ENCODE peak calls at places on chromosomes 3 and 15, in eight cellular contexts. L is naive thymus-derived CD8-positive, alpha-beta T cell; N is hippocampal formation; V is activated gamma-delta T cell treated with Interleukin-2 at 50 U/mL for 16 hours; Z is HTR-8/SVneo; H is left ventricle myocardium inferior; E is nephron progenitor cell; B is HepG2. U is an unnamed sample.

GRCh38 chr15:66092053-66092976 is 161.2 kb downstream of the MEGF11 start:
- DNase-seq in V (no peak), H (no peak), E (no peak), N (no peak), Z (no peak), L (no peak), B (no peak), U (no peak)

GRCh38 chr15:63107895-63108546 is 13.6 kb upstream of the LACTB start:
- DNase-seq in N (no peak), H (no peak), Z (peak; percentile 83), E (no peak), B (peak; percentile 98), L (no peak), V (no peak), U (no peak)

GRCh38 chr15:67030036-67030762 is 35.2 kb upstream of the SMAD3 start:
- DNase-seq in B (peak; percentile 82), H (no peak), Z (no peak), N (no peak), L (no peak), V (no peak), E (no peak), U (no peak)

GRCh38 chr15:95988574-95988887 is 342.0 kb upstream of the NR2F2 start:
- DNase-seq in E (peak; percentile 14), L (no peak), Z (peak; percentile 9), B (peak; percentile 7), H (no peak), N (no peak), V (no peak), U (no peak)

GRCh38 chr3:178841011-178841410 is 230.6 kb downstream of the ZMAT3 start:
- DNase-seq in L (no peak), Z (no peak), E (no peak), B (no peak), N (no peak), V (no peak), H (no peak), U (no peak)

GRCh38 chr3:70056081-70056480 is 56.5 kb downstream of the SAMMSON start:
- DNase-seq in B (no peak), H (no peak), V (no peak), N (no peak), Z (no peak), E (no peak), L (no peak), U (no peak)

GRCh38 chr3:4680881-4681300 is 187.7 kb downstream of the ITPR1 start:
- DNase-seq in V (no peak), H (no peak), N (no peak), B (no peak), L (no peak), Z (peak; percentile 13), E (no peak), U (no peak)

GRCh38 chr3:27826448-27826847 is 104.3 kb upstream of the EOMES start:
- DNase-seq in N (no peak), B (no peak), L (no peak), E (no peak), H (no peak), V (no peak), Z (no peak), U (no peak)

GRCh38 chr3:52176951-52177700 is 20.8 kb upstream of the ALAS1 start:
- DNase-seq in N (no peak), Z (no peak), E (no peak), V (no peak), B (peak; percentile 86), L (no peak), H (no peak), U (no peak)

GRCh38 chr15:80849308-80849707 is 70.1 kb downstream of the CEMIP start:
- DNase-seq in L (no peak), E (no peak), N (no peak), V (no peak), Z (peak; percentile 59), B (no peak), H (no peak), U (no peak)

GRCh38 chr15:87748483-87748882 is 508.1 kb downstream of the NTRK3 start:
- DNase-seq in H (no peak), B (no peak), V (no peak), L (no peak), Z (no peak), N (no peak), E (no peak), U (no peak)

GRCh38 chr15:51004103-51004536 is 90.6 kb downstream of the TNFAIP8L3 start:
- DNase-seq in B (no peak), H (no peak), N (no peak), L (no peak), V (no peak), E (no peak), Z (no peak), U (no peak)

GRCh38 chr3:23431759-23432158 is 228.6 kb downstream of the UBE2E2 start:
- DNase-seq in V (no peak), Z (no peak), H (no peak), E (no peak), L (no peak), B (no peak), N (no peak), U (no peak)

GRCh38 chr15:31277335-31278055 is 49.1 kb upstream of the KLF13 start:
- DNase-seq in B (no peak), H (no peak), E (no peak), V (no peak), N (no peak), Z (no peak), L (no peak), U (no peak)

GRCh38 chr3:37329465-37329864 is 155.1 kb upstream of the LRRFIP2 start:
- DNase-seq in V (no peak), N (no peak), E (no peak), L (no peak), Z (no peak), B (no peak), H (no peak), U (no peak)

GRCh38 chr15:76840830-76841460 is 64.2 kb downstream of the SCAPER start:
- DNase-seq in V (no peak), H (no peak), Z (peak; percentile 15), N (no peak), E (no peak), L (no peak), B (peak; percentile 26), U (peak; percentile 89)

GRCh38 chr3:167380004-167380689 is at the start of gene ZBBX:
- DNase-seq in V (peak; percentile 66), L (peak; percentile 81), N (peak; percentile 81), Z (peak; percentile 43), B (peak; percentile 70), E (peak; percentile 95), H (peak; percentile 76), U (peak; percentile 92)

GRCh38 chr3:60755094-60755493 is 496.2 kb downstream of the FHIT start:
- DNase-seq in Z (no peak), E (peak; percentile 21), L (no peak), B (peak; percentile 31), V (no peak), N (peak; percentile 3), H (no peak), U (peak; percentile 29)

GRCh38 chr15:75945953-75946352 is 42.3 kb downstream of the FBXO22 start:
- DNase-seq in N (no peak), Z (no peak), V (no peak), H (no peak), B (no peak), E (no peak), L (no peak), U (no peak)

GRCh38 chr3:144344925-144345548 is 373.4 kb downstream of the DIPK2A start:
- DNase-seq in L (no peak), E (no peak), B (no peak), V (no peak), N (no peak), H (no peak), Z (no peak), U (no peak)

GRCh38 chr3:182796310-182796709 is 3.0 kb downstream of the ATP11B start:
- DNase-seq in B (no peak), H (no peak), N (no peak), E (no peak), V (no peak), Z (no peak), L (no peak), U (no peak)

GRCh38 chr15:40265875-40266274 is 17.0 kb downstream of the ANKRD63 start:
- DNase-seq in L (no peak), E (no peak), Z (no peak), N (no peak), H (no peak), B (no peak), V (no peak), U (no peak)

GRCh38 chr3:72591522-72592421 is 256.5 kb downstream of the SHQ1 start:
- DNase-seq in Z (peak; percentile 84), V (no peak), B (no peak), L (no peak), H (peak; percentile 20), N (peak; percentile 8), E (peak; percentile 47), U (no peak)

GRCh38 chr3:135107043-135107442 is 312.0 kb downstream of the EPHB1 start:
- DNase-seq in Z (no peak), V (no peak), B (no peak), N (no peak), L (no peak), E (no peak), H (no peak), U (no peak)

GRCh38 chr3:98763814-98764691 is 913 bp downstream of the ST3GAL6 start:
- DNase-seq in Z (no peak), B (no peak), N (no peak), E (no peak), V (no peak), L (no peak), H (no peak), U (no peak)

GRCh38 chr3:147404800-147405551 is 1.4 kb downstream of the ZIC4 start:
- DNase-seq in E (no peak), V (no peak), Z (no peak), B (no peak), L (no peak), N (no peak), H (no peak), U (no peak)

GRCh38 chr15:87045741-87046140 is 966.1 kb downstream of the AGBL1 start:
- DNase-seq in B (no peak), Z (no peak), E (no peak), V (no peak), L (no peak), H (no peak), N (no peak), U (no peak)

GRCh38 chr15:31270767-31271166 is 55.9 kb upstream of the KLF13 start:
- DNase-seq in E (peak; percentile 35), B (no peak), Z (no peak), H (no peak), L (no peak), N (no peak), V (no peak), U (peak; percentile 80)

GRCh38 chr3:194711913-194712312 is 26.2 kb downstream of the FAM43A start:
- DNase-seq in Z (peak; percentile 88), V (no peak), N (no peak), H (no peak), E (no peak), B (peak; percentile 32), L (no peak), U (no peak)

GRCh38 chr3:142445816-142446254 is 2.0 kb downstream of the XRN1 start:
- DNase-seq in B (peak; percentile 12), N (no peak), E (no peak), Z (no peak), L (no peak), V (no peak), H (no peak), U (no peak)

GRCh38 chr3:171234298-171235020 is 207.9 kb upstream of the SLC2A2 start:
- DNase-seq in N (no peak), H (no peak), L (no peak), Z (no peak), B (no peak), E (no peak), V (no peak), U (no peak)

GRCh38 chr15:74845208-74845568 is 2.2 kb upstream of the ULK3 start:
- DNase-seq in L (peak; percentile 31), N (no peak), H (no peak), E (no peak), B (no peak), Z (no peak), V (peak; percentile 63), U (no peak)

GRCh38 chr3:113758389-113759029 is 11.7 kb downstream of the ATP6V1A start:
- DNase-seq in L (no peak), E (no peak), B (no peak), V (no peak), Z (peak; percentile 9), H (no peak), N (no peak), U (no peak)

GRCh38 chr15:68302729-68303128 is 25.2 kb downstream of the FEM1B start:
- DNase-seq in L (no peak), Z (no peak), E (no peak), H (no peak), N (no peak), V (no peak), B (no peak), U (no peak)

U was measured in SK-N-DZ.